ENCODE peak calls at places on chromosomes 1 and 21, in nine cellular contexts. D is dorsolateral prefrontal cortex, W is heart left ventricle, K is RWPE2, L is PC-3, R is IMR-90, X is uterus, G is left ventricle myocardium inferior, A is AG04450. I is an unnamed sample.

GRCh38 chr1:39646232-39647081 is 7.0 kb upstream of the HEYL start:
- DNase-seq in D (no peak), W (peak), K (no peak), L (no peak), R (peak), X (peak), G (peak), A (peak), I (no peak)

GRCh38 chr1:248243204-248243603 is 12.0 kb downstream of the OR2M4 start:
- DNase-seq in D (no peak), W (no peak), K (no peak), L (peak), R (peak), X (no peak), G (no peak), A (no peak), I (no peak)

GRCh38 chr1:78101051-78101450 is 55.3 kb downstream of the GIPC2 start:
- DNase-seq in D (no peak), W (no peak), K (no peak), L (no peak), R (no peak), X (no peak), G (no peak), A (no peak), I (no peak)

GRCh38 chr1:30317921-30318320 is 405.5 kb downstream of the MATN1 start:
- DNase-seq in D (no peak), W (no peak), K (no peak), L (no peak), R (no peak), X (no peak), G (no peak), A (no peak), I (no peak)

GRCh38 chr1:36109041-36109679 is 15.9 kb downstream of the COL8A2 start:
- DNase-seq in D (no peak), W (no peak), K (no peak), L (peak), R (peak), X (no peak), G (no peak), A (peak), I (no peak)

GRCh38 chr1:27342778-27343638 is 1.2 kb downstream of the SYTL1 start:
- DNase-seq in D (no peak), W (peak), K (peak), L (peak), R (no peak), X (no peak), G (no peak), A (no peak), I (peak)

GRCh38 chr1:221740260-221740830 is 1.5 kb downstream of the DUSP10 start:
- DNase-seq in D (no peak), W (no peak), K (no peak), L (no peak), R (no peak), X (no peak), G (no peak), A (no peak), I (no peak)

GRCh38 chr1:161838885-161839284 is 72.8 kb downstream of the ATF6 start:
- DNase-seq in D (no peak), W (no peak), K (no peak), L (no peak), R (no peak), X (no peak), G (no peak), A (no peak), I (no peak)

GRCh38 chr21:16913010-16913409 is 599.8 kb upstream of the CXADR start:
- DNase-seq in D (no peak), W (no peak), K (no peak), L (no peak), R (no peak), X (no peak), G (no peak), A (no peak), I (no peak)

GRCh38 chr1:184499626-184500025 is 112.8 kb downstream of the C1orf21 start:
- DNase-seq in D (no peak), W (no peak), K (no peak), L (no peak), R (peak), X (no peak), G (no peak), A (no peak), I (no peak)

GRCh38 chr1:87044840-87045239 is 130.4 kb downstream of the HS2ST1 start:
- DNase-seq in D (no peak), W (no peak), K (no peak), L (no peak), R (no peak), X (no peak), G (no peak), A (no peak), I (no peak)

GRCh38 chr1:151993734-151994496 is at the start of gene S100A10:
- DNase-seq in D (no peak), W (peak), K (peak), L (peak), R (peak), X (peak), G (peak), A (no peak), I (peak)

GRCh38 chr1:151994956-151995355 is 1.3 kb upstream of the S100A10 start:
- DNase-seq in D (no peak), W (no peak), K (peak), L (peak), R (peak), X (peak), G (no peak), A (peak), I (peak)

GRCh38 chr1:151991663-151992344 is 1.9 kb downstream of the S100A10 start:
- DNase-seq in D (no peak), W (no peak), K (no peak), L (no peak), R (no peak), X (no peak), G (no peak), A (no peak), I (no peak)

GRCh38 chr1:151992345-151993083 is 1.1 kb downstream of the S100A10 start:
- DNase-seq in D (no peak), W (peak), K (peak), L (peak), R (peak), X (peak), G (peak), A (no peak), I (peak)

GRCh38 chr1:151993084-151993733 is 450 bp downstream of the S100A10 start:
- DNase-seq in D (no peak), W (peak), K (no peak), L (peak), R (no peak), X (peak), G (peak), A (no peak), I (peak)
- H3K27ac ChIP-seq in D (peak), W (peak), K (peak), L (peak), R (peak), X (peak), G (peak), A (peak), I (peak)

GRCh38 chr21:46211786-46212720 is 16.5 kb downstream of the LSS start:
- DNase-seq in D (no peak), W (peak), K (peak), L (peak), R (no peak), X (peak), G (no peak), A (no peak), I (no peak)

GRCh38 chr21:46211376-46211775 is 17.2 kb downstream of the LSS start:
- DNase-seq in D (no peak), W (no peak), K (peak), L (no peak), R (no peak), X (no peak), G (no peak), A (no peak), I (no peak)

GRCh38 chr21:46212721-46213484 is 15.7 kb downstream of the LSS start:
- DNase-seq in D (no peak), W (no peak), K (peak), L (no peak), R (no peak), X (peak), G (no peak), A (no peak), I (no peak)

GRCh38 chr21:46208761-46209721 is 19.5 kb downstream of the LSS start:
- DNase-seq in D (peak), W (peak), K (peak), L (no peak), R (no peak), X (no peak), G (no peak), A (no peak), I (no peak)

DNA sequence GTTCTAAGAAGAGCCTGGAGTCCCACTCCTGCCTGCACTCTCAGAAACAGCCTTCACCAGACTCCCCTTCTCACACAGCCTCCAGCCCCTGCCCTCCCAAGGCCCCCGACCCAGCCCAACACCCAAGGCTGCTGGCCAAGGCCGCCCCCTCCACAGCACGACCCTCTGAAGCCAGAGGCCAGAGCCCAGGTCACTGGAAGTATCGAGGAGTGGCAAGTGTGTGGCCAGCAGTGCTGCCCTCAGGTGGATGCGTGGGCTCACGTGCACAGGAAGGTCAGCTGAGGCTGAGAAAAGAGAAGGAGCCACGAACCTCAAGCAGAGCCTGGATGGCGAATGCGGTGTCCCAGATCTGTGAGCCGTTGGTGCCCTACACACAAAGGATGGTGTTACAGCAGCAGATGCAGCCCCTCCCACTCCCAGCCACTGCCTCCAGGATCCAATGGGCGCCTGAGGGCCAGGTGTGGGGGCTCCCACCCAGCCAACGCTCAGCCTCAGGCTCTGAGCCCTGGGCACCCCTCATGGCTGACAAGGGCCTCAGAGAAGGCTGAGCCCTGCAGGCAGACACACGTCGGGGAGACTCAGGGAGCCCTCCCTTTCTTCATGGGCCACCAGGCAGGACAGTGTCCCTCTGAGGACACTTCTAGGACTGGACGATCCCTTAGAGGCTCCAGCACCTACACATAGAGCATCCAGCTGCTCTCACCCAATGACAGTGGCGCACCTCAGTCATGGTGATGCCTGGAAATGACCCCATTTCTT is 18.0 kb downstream of the LSS start:
- DNase-seq in D (peak), W (peak), K (peak), L (no peak), R (no peak), X (no peak), G (no peak), A (no peak), I (no peak)
- TF ChIP-seq CTCF in D (no peak), W (no peak), K (no peak), L (peak), R (no peak), X (no peak), G (no peak), A (no peak), I (no peak)

GRCh38 chr1:89553195-89553584 is 28.6 kb downstream of the LRRC8B start:
- DNase-seq in D (no peak), W (no peak), K (no peak), L (no peak), R (no peak), X (no peak), G (no peak), A (no peak), I (no peak)
- H3K27ac ChIP-seq in D (peak), W (no peak), K (peak), L (no peak), R (no peak), X (peak), G (peak), A (no peak), I (no peak)

DNA sequence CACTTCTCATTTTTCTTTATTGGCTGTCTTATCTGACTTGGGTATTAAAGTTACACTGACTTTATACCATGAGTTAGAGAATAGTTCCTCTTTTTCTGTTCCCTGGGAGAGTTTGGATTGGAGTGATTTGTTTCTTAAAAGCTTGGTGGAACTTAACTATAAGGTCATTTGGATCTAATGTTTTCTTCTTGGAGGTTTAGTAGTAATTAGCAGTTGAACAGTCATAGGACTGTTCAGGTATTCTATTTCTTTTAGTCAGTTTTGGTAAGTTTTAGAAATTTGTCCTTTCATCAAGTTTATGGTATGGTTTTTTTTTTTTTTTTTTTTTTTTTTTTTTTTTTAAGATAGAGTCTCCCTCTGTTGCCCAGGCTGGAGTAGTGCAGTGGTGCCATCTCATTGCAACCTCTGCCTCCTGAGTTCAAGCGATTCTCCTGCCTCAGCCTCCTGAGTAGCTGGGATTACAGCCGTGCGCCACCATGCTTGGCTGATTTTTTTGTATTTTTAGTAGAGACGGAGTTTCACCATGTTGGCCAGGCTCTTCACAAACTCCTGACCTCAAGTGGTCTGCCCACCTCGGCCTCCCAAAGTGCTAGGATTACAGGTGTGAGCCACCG is 6.3 kb downstream of the TTC3 start:
- DNase-seq in D (no peak), W (no peak), K (no peak), L (peak), R (no peak), X (no peak), G (no peak), A (no peak), I (no peak)
- TF ChIP-seq CTCF in D (no peak), W (no peak), K (peak), L (peak), R (no peak), X (no peak), G (peak), A (no peak), I (no peak)

I was measured in lung.